ENCODE peak calls at places on chromosomes 7 and 10, in four cellular contexts. One of them, this sample, is unnamed.

GRCh38 chr7:18607025-18607424 is 111.5 kb downstream of the HDAC9 start:
- DNase-seq in HepG2: no peak
- DNase-seq in WTC11: no peak
- DNase-seq in GM12878: no peak
- DNase-seq in this sample: no peak

GRCh38 chr7:120272261-120272895 is 597 bp upstream of the KCND2 start:
- DNase-seq in HepG2: peak; percentile 22
- DNase-seq in WTC11: peak; percentile 34
- DNase-seq in GM12878: peak; percentile 27
- DNase-seq in this sample: peak; percentile 70

GRCh38 chr7:22123139-22123538 is 177.4 kb upstream of the CDCA7L start:
- DNase-seq in GM12878: no peak
- DNase-seq in WTC11: no peak
- DNase-seq in HepG2: no peak
- DNase-seq in this sample: peak; percentile 35

GRCh38 chr10:69241575-69241974 is 21.4 kb downstream of the HKDC1 start:
- DNase-seq in WTC11: no peak
- DNase-seq in GM12878: no peak
- DNase-seq in HepG2: no peak
- DNase-seq in this sample: no peak

GRCh38 chr7:47485640-47486435 is 96.1 kb downstream of the TNS3 start:
- DNase-seq in WTC11: no peak
- DNase-seq in HepG2: no peak
- DNase-seq in GM12878: no peak
- DNase-seq in this sample: no peak

GRCh38 chr10:74750848-74751274 is 75.5 kb upstream of the KAT6B start:
- DNase-seq in HepG2: no peak
- DNase-seq in WTC11: no peak
- DNase-seq in GM12878: peak; percentile 25
- DNase-seq in this sample: no peak

GRCh38 chr7:74027683-74028320 is at the start of gene ELN:
- DNase-seq in WTC11: no peak
- DNase-seq in HepG2: no peak
- DNase-seq in GM12878: no peak
- DNase-seq in this sample: no peak

GRCh38 chr10:17758200-17758599 is 6.2 kb downstream of the TMEM236 start:
- DNase-seq in GM12878: no peak
- DNase-seq in WTC11: no peak
- DNase-seq in HepG2: no peak
- DNase-seq in this sample: peak; percentile 39

GRCh38 chr7:90903856-90904255 is 307.7 kb downstream of the CDK14 start:
- DNase-seq in HepG2: no peak
- DNase-seq in WTC11: peak; percentile 30
- DNase-seq in GM12878: no peak
- DNase-seq in this sample: no peak

GRCh38 chr10:85222300-85222699 is 893.9 kb downstream of the CCSER2 start:
- DNase-seq in WTC11: no peak
- DNase-seq in HepG2: no peak
- DNase-seq in GM12878: no peak
- DNase-seq in this sample: no peak

GRCh38 chr10:5896208-5896607 is 6.2 kb downstream of the FBH1 start:
- DNase-seq in WTC11: no peak
- DNase-seq in GM12878: no peak
- DNase-seq in HepG2: no peak
- DNase-seq in this sample: no peak
- TF ChIP-seq CREM in WTC11: no peak
- TF ChIP-seq CREM in GM12878: no peak
- TF ChIP-seq CREM in HepG2: no peak
- TF ChIP-seq CREM in this sample: no peak

DNA sequence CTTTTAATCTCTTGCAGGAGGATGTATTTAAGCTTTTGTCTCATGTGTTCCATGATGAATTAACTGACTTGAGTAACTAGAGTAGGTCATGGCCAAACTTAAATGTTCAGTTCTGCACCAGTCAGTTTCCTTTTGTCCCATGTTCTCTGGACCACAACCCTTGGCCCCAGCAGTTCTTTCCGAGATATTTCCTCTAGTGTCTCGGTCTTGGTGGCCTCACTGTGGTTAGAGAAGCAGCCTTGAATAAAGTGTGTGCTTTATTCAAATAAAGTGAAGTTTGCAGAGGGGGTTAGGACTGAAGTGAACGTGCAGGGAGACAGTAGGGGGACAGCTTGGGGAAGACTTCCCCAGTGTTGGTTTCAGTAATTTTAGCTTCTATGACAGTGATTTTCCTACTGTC is 9.3 kb downstream of the ZNF212 start:
- DNase-seq in HepG2: no peak
- DNase-seq in GM12878: no peak
- DNase-seq in WTC11: no peak
- DNase-seq in this sample: no peak
- TF ChIP-seq CREM in HepG2: no peak
- TF ChIP-seq CREM in GM12878: no peak
- TF ChIP-seq CREM in WTC11: no peak
- TF ChIP-seq CREM in this sample: no peak

GRCh38 chr10:49394933-49395740 is 752 bp downstream of the DRGX start:
- DNase-seq in WTC11: peak; percentile 43
- DNase-seq in HepG2: no peak
- DNase-seq in GM12878: no peak
- DNase-seq in this sample: no peak

GRCh38 chr10:49397036-49397999 is 1.4 kb upstream of the DRGX start:
- DNase-seq in GM12878: no peak
- DNase-seq in HepG2: no peak
- DNase-seq in WTC11: peak; percentile 49
- DNase-seq in this sample: no peak

GRCh38 chr10:49395741-49396665 is at the start of gene DRGX:
- DNase-seq in GM12878: no peak
- DNase-seq in WTC11: peak; percentile 32
- DNase-seq in HepG2: no peak
- DNase-seq in this sample: no peak

GRCh38 chr10:49398000-49398861 is 2.3 kb upstream of the DRGX start:
- DNase-seq in WTC11: peak; percentile 78
- DNase-seq in HepG2: no peak
- DNase-seq in GM12878: no peak
- DNase-seq in this sample: peak; percentile 66

DNA sequence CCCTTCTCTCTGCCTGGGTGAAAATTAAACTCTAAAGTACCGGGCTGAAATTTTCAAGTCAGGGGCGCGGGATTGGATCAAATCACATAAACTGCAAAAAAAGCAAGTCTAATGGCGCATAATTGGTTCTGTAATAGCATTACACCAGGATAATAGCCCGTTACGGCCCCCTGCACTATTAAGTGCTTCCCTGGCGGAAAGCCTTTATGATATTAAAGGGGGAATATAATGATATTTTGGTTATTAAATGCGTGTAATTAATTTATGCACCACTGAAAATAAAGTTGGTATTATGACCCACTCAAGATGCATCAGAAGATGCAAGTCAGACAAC is 744 bp upstream of the DRGX start:
- DNase-seq in WTC11: no peak
- DNase-seq in HepG2: no peak
- DNase-seq in GM12878: no peak
- DNase-seq in this sample: no peak
- TF ChIP-seq CREM in WTC11: no peak
- TF ChIP-seq CREM in HepG2: no peak
- TF ChIP-seq CREM in GM12878: no peak
- TF ChIP-seq CREM in this sample: no peak

GRCh38 chr10:96618648-96619047 is 31.8 kb upstream of the TM9SF3 start:
- DNase-seq in WTC11: no peak
- DNase-seq in HepG2: no peak
- DNase-seq in GM12878: no peak
- DNase-seq in this sample: no peak

GRCh38 chr10:96619803-96620773 is 33.3 kb upstream of the TM9SF3 start:
- DNase-seq in HepG2: no peak
- DNase-seq in WTC11: no peak
- DNase-seq in GM12878: no peak
- DNase-seq in this sample: no peak

GRCh38 chr10:96625173-96625572 is 38.4 kb upstream of the TM9SF3 start:
- DNase-seq in GM12878: no peak
- DNase-seq in WTC11: no peak
- DNase-seq in HepG2: no peak
- DNase-seq in this sample: no peak

GRCh38 chr10:96619120-96619519 is 32.3 kb upstream of the TM9SF3 start:
- DNase-seq in GM12878: no peak
- DNase-seq in HepG2: no peak
- DNase-seq in WTC11: no peak
- DNase-seq in this sample: peak; percentile 87

GRCh38 chr10:96622330-96622729 is 35.5 kb upstream of the TM9SF3 start:
- DNase-seq in HepG2: no peak
- DNase-seq in GM12878: no peak
- DNase-seq in WTC11: no peak
- DNase-seq in this sample: peak; percentile 73
- TF ChIP-seq CREM in HepG2: no peak
- TF ChIP-seq CREM in GM12878: no peak
- TF ChIP-seq CREM in WTC11: no peak
- TF ChIP-seq CREM in this sample: peak; percentile 52

DNA sequence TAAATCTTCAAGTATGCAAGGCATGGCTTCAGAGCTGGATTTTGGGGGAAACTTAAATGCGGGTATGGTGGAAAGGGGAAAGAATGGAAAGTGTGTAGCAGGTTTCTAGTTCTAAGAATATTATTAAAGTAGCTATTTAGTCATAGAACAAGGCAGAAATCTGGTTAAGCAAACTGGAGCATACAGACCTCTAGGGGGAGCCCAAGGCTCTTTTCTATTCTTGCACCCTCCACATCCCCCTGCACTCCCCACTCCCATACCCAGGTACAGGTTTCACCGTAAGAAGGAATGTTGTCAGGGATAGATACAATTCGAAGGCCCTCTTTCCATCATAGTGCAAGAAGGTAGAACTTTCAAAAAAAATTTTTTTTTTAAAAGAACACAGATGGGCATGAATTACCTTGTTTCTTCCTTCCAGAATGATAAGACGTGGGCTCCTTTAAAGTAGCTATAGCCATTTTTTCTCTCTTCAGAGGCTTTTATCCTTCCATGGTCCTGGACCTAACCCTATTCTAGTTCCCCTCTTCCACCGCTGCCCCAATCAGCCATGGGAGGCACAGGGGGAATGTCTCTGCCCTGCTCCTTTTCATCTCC is 41.5 kb upstream of the SMIM30 start:
- DNase-seq in WTC11: peak; percentile 41
- DNase-seq in GM12878: no peak
- DNase-seq in HepG2: peak; percentile 30
- DNase-seq in this sample: peak; percentile 57
- TF ChIP-seq CREM in WTC11: no peak
- TF ChIP-seq CREM in GM12878: no peak
- TF ChIP-seq CREM in HepG2: no peak
- TF ChIP-seq CREM in this sample: no peak

GRCh38 chr7:128453836-128454804 is 1.6 kb upstream of the HILPDA start:
- DNase-seq in HepG2: no peak
- DNase-seq in WTC11: peak; percentile 78
- DNase-seq in GM12878: no peak
- DNase-seq in this sample: no peak
- TF ChIP-seq CREM in HepG2: no peak
- TF ChIP-seq CREM in WTC11: no peak
- TF ChIP-seq CREM in GM12878: no peak
- TF ChIP-seq CREM in this sample: no peak

GRCh38 chr7:86644282-86645173 is 819 bp downstream of the GRM3 start:
- DNase-seq in GM12878: no peak
- DNase-seq in WTC11: peak; percentile 41
- DNase-seq in HepG2: no peak
- DNase-seq in this sample: no peak
- TF ChIP-seq CREM in GM12878: no peak
- TF ChIP-seq CREM in WTC11: no peak
- TF ChIP-seq CREM in HepG2: no peak
- TF ChIP-seq CREM in this sample: no peak

This sample was measured in K562.